ENCODE peak calls at places on chromosomes 11 and 22, in nine cellular contexts. E is astrocyte; O is mucosa of descending colon; M is fibroblast of mammary gland; I is epithelial cell of esophagus; F is coronary artery; Z is AG04450; Q is tibial nerve; X is CD8-positive, alpha-beta T cell. D is an unnamed sample.

GRCh38 chr22:41862160-41862529 is 29.2 kb downstream of the SREBF2 start:
- DNase-seq in E (peak), O (no peak), M (peak), I (no peak), F (no peak), Z (no peak), Q (no peak), X (peak), D (no peak)

GRCh38 chr22:43222281-43222680 is 35.3 kb upstream of the TTLL12 start:
- DNase-seq in E (no peak), O (no peak), M (no peak), I (no peak), F (no peak), Z (no peak), Q (no peak), X (no peak), D (no peak)

GRCh38 chr11:104856607-104857006 is 41.7 kb downstream of the CASP12 start:
- DNase-seq in E (no peak), O (no peak), M (no peak), I (no peak), F (no peak), Z (no peak), Q (no peak), X (no peak), D (no peak)

GRCh38 chr11:76419896-76420295 is 24.9 kb upstream of the EMSY start:
- DNase-seq in E (no peak), O (no peak), M (peak), I (peak), F (no peak), Z (no peak), Q (no peak), X (no peak), D (no peak)

GRCh38 chr22:36913431-36914382 is at the start of gene CSF2RB:
- DNase-seq in E (no peak), O (peak), M (no peak), I (no peak), F (no peak), Z (no peak), Q (no peak), X (peak), D (no peak)

GRCh38 chr11:1450958-1451710 is 35.4 kb downstream of the MOB2 start:
- DNase-seq in E (no peak), O (no peak), M (no peak), I (no peak), F (no peak), Z (no peak), Q (no peak), X (no peak), D (no peak)

GRCh38 chr11:1717745-1718144 is 20.8 kb downstream of the KRTAP5-6 start:
- DNase-seq in E (no peak), O (no peak), M (no peak), I (no peak), F (no peak), Z (no peak), Q (no peak), X (no peak), D (no peak)

GRCh38 chr11:44611687-44612437 is 46.4 kb downstream of the CD82 start:
- DNase-seq in E (no peak), O (peak), M (no peak), I (no peak), F (no peak), Z (no peak), Q (no peak), X (peak), D (no peak)

GRCh38 chr11:57643802-57644201 is 5.9 kb downstream of the YPEL4 start:
- DNase-seq in E (no peak), O (no peak), M (no peak), I (no peak), F (no peak), Z (no peak), Q (no peak), X (no peak), D (no peak)

GRCh38 chr22:34036936-34037335 is 116.7 kb upstream of the LARGE1 start:
- DNase-seq in E (no peak), O (no peak), M (no peak), I (no peak), F (no peak), Z (no peak), Q (no peak), X (no peak), D (no peak)

GRCh38 chr11:3073029-3073435 is 15.8 kb upstream of the CARS1 start:
- DNase-seq in E (peak), O (no peak), M (peak), I (no peak), F (no peak), Z (no peak), Q (no peak), X (no peak), D (no peak)

GRCh38 chr11:43954241-43954640 is 11.8 kb downstream of the C11orf96 start:
- DNase-seq in E (no peak), O (no peak), M (no peak), I (no peak), F (no peak), Z (no peak), Q (no peak), X (no peak), D (no peak)

GRCh38 chr22:41480397-41480735 is 11.4 kb downstream of the ACO2 start:
- DNase-seq in E (peak), O (no peak), M (peak), I (no peak), F (no peak), Z (peak), Q (no peak), X (no peak), D (no peak)

GRCh38 chr11:27363576-27364115 is 631 bp upstream of the CCDC34 start:
- DNase-seq in E (no peak), O (no peak), M (no peak), I (peak), F (no peak), Z (no peak), Q (no peak), X (no peak), D (no peak)

GRCh38 chr22:49004484-49005399 is 822.9 kb downstream of the BRD1 start:
- DNase-seq in E (no peak), O (no peak), M (no peak), I (no peak), F (peak), Z (no peak), Q (peak), X (peak), D (no peak)

GRCh38 chr11:69200331-69201047 is 44.8 kb downstream of the SMIM38 start:
- DNase-seq in E (no peak), O (no peak), M (no peak), I (no peak), F (no peak), Z (no peak), Q (no peak), X (no peak), D (no peak)

GRCh38 chr22:21641417-21641794 is 696 bp upstream of the SDF2L1 start:
- DNase-seq in E (no peak), O (peak), M (peak), I (peak), F (no peak), Z (no peak), Q (no peak), X (no peak), D (no peak)

GRCh38 chr11:9506489-9507343 is 45.9 kb downstream of the ZNF143 start:
- DNase-seq in E (peak), O (peak), M (peak), I (peak), F (no peak), Z (peak), Q (peak), X (peak), D (peak)

GRCh38 chr22:30569674-30570202 is 4.7 kb downstream of the GAL3ST1 start:
- DNase-seq in E (no peak), O (no peak), M (no peak), I (no peak), F (no peak), Z (no peak), Q (no peak), X (no peak), D (no peak)

GRCh38 chr11:11787305-11788066 is 54.3 kb upstream of the USP47 start:
- DNase-seq in E (peak), O (peak), M (peak), I (peak), F (no peak), Z (peak), Q (peak), X (peak), D (peak)

GRCh38 chr11:128830836-128831780 is 36.0 kb downstream of the KCNJ1 start:
- DNase-seq in E (peak), O (peak), M (peak), I (peak), F (peak), Z (peak), Q (peak), X (peak), D (peak)

GRCh38 chr11:81237139-81237538 is 1496.5 kb downstream of the FAM181B start:
- DNase-seq in E (peak), O (peak), M (peak), I (peak), F (no peak), Z (no peak), Q (no peak), X (no peak), D (no peak)

GRCh38 chr11:2808850-2809847 is 76.4 kb downstream of the CDKN1C start:
- DNase-seq in E (no peak), O (no peak), M (peak), I (no peak), F (peak), Z (no peak), Q (peak), X (no peak), D (no peak)

GRCh38 chr11:130180896-130181294 is 21.3 kb downstream of the ST14 start:
- DNase-seq in E (no peak), O (no peak), M (no peak), I (no peak), F (no peak), Z (no peak), Q (no peak), X (no peak), D (no peak)

GRCh38 chr11:86515297-86516094 is 140.8 kb downstream of the CCDC81 start:
- DNase-seq in E (peak), O (no peak), M (peak), I (peak), F (no peak), Z (peak), Q (no peak), X (no peak), D (no peak)

GRCh38 chr22:48740086-48740730 is 1087.5 kb downstream of the BRD1 start:
- DNase-seq in E (no peak), O (no peak), M (no peak), I (no peak), F (no peak), Z (no peak), Q (no peak), X (no peak), D (no peak)

GRCh38 chr11:29333993-29334780 is 682.6 kb downstream of the KCNA4 start:
- DNase-seq in E (peak), O (no peak), M (peak), I (peak), F (no peak), Z (peak), Q (no peak), X (no peak), D (no peak)

GRCh38 chr11:104164028-104164520 is at the start of gene PDGFD:
- DNase-seq in E (peak), O (peak), M (peak), I (peak), F (peak), Z (peak), Q (peak), X (peak), D (peak)

GRCh38 chr22:29147241-29147919 is 58.3 kb upstream of the EMID1 start:
- DNase-seq in E (no peak), O (no peak), M (no peak), I (no peak), F (peak), Z (no peak), Q (no peak), X (no peak), D (no peak)

GRCh38 chr22:29146771-29147170 is 58.9 kb upstream of the EMID1 start:
- DNase-seq in E (no peak), O (no peak), M (no peak), I (no peak), F (peak), Z (no peak), Q (no peak), X (no peak), D (no peak)

GRCh38 chr22:29145321-29146072 is 60.2 kb upstream of the EMID1 start:
- DNase-seq in E (no peak), O (no peak), M (no peak), I (no peak), F (peak), Z (no peak), Q (no peak), X (no peak), D (no peak)

GRCh38 chr22:29144786-29145160 is 60.9 kb upstream of the EMID1 start:
- DNase-seq in E (no peak), O (no peak), M (no peak), I (no peak), F (no peak), Z (no peak), Q (no peak), X (no peak), D (no peak)

DNA sequence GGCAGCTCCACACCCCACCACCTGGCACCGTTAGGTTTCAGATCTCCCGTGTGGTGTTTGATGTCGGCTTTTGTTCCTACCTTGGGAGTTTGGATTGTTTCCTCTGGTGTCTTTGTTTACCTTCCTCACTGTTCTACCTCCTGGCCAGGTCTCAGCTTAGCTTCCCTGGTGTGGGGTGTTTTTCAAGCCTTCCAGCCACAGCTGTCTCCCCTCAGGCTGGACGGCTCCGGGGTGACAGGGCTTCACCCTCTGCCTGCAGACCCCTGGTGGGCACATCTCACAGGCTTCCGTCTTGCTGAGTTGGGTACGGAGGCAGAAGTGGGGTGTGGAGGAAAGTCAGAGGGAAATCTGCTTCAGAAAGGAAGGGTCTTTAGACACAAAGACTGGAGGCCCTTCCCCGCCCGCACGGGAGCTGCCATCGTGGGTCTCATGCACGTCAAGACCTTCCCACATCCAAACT is 59.6 kb upstream of the EMID1 start:
- DNase-seq in E (no peak), O (no peak), M (no peak), I (no peak), F (peak), Z (no peak), Q (no peak), X (no peak), D (no peak)
- TF ChIP-seq CTCF in E (no peak), O (no peak), M (no peak), I (no peak), F (no peak), Z (no peak), Q (no peak), X (no peak), D (no peak)

DNA sequence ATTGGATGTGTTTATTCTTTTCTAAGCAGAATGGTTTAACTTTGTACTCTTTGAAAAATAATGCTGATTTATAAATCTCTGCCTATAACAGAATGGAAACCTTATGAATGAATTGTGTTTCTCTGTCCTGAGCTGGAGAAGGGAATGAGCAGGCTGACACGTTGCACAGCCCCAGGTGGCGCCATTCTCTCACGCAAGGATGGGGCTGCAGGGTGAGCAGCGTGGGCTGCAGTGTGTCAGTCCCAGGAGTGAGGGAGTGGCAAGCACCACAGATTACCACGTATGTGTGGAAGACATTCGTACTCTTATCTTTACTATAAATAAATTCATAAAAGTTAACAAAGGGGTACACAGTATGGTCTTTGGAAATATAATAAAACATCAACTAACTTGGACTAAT is 33.4 kb downstream of the FDX1 start:
- DNase-seq in E (peak), O (peak), M (peak), I (peak), F (no peak), Z (peak), Q (peak), X (no peak), D (peak)
- TF ChIP-seq CTCF in E (peak), O (peak), M (peak), I (peak), F (peak), Z (peak), Q (peak), X (no peak), D (no peak)

GRCh38 chr22:26718488-26718887 is 61.1 kb downstream of the MIAT start:
- DNase-seq in E (no peak), O (no peak), M (no peak), I (no peak), F (no peak), Z (no peak), Q (no peak), X (no peak), D (no peak)

GRCh38 chr22:26718905-26719304 is 61.5 kb downstream of the MIAT start:
- DNase-seq in E (peak), O (no peak), M (peak), I (peak), F (no peak), Z (peak), Q (no peak), X (no peak), D (no peak)

GRCh38 chr22:26725012-26725676 is 67.8 kb downstream of the MIAT start:
- DNase-seq in E (no peak), O (no peak), M (no peak), I (no peak), F (no peak), Z (no peak), Q (no peak), X (no peak), D (no peak)

GRCh38 chr22:26724414-26724813 is 67.0 kb downstream of the MIAT start:
- DNase-seq in E (no peak), O (no peak), M (no peak), I (no peak), F (no peak), Z (no peak), Q (no peak), X (no peak), D (no peak)

DNA sequence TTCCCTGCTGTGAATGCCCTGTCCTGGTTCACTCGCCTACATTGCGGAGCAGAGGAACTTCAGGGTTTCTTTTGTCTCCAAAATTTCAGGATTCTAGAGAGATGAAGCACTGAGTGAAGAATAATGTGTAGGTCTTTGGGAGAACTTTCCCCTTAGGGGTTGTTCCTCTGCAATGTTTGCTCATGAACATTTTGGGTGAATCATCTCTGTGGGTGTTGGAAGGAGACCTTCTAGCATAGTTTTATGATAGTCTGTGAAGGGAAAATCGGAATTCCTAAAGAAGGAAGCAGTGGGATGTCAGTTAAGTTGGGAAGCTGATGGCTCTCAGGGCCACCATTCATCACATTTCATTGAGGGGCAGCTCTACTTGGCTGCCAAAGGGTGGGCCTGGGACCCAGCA is 64.8 kb downstream of the MIAT start:
- DNase-seq in E (peak), O (no peak), M (peak), I (peak), F (no peak), Z (no peak), Q (no peak), X (no peak), D (no peak)
- TF ChIP-seq CTCF in E (no peak), O (no peak), M (no peak), I (no peak), F (no peak), Z (no peak), Q (no peak), X (no peak), D (no peak)

DNA sequence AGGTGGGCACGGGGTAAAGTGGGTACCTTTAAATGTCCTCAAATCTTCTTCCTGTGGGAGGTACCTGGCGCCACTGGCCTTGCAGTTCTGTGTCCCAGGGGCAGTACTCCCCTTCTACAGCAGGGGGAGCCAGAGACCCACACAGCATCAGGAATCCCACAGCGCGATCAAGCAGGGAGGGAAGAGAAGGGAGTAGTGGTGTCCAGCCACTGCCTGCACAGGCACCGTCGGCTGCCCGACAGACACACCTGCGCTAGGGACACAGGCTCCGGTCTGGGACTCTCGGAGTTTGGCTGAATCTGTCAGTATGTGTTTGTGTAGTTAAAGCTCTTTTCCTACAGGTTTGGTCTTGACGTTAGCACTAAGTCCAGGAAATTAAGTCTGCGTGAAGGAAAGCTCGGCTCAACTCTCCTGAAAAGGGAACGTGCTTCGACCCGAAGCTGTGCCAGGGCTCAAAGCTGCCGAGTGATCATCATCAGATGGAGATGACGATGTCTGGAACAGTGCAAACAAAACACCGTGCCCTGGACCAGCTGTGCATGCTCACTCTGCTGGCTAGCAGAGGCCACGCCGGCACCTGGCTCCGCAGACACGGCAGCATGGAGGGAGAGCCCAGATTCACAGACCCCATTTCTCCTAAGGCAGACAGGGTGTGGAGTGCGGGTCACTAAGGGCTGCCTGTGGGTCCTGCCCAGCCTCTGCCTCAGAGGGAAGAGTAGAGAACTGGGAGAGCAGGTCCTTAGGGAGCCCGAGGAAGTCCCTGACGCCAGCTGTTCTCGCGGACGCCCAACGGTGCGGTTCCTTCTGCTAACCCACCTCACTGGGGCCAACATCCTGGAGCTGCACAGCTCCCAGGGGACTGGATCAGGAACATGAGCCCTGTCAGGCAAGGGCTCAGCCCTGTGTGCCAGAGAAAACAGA is 56.0 kb upstream of the BID start:
- DNase-seq in E (peak), O (peak), M (peak), I (peak), F (peak), Z (peak), Q (peak), X (peak), D (peak)
- TF ChIP-seq CTCF in E (peak), O (peak), M (peak), I (peak), F (peak), Z (peak), Q (peak), X (peak), D (peak)

GRCh38 chr11:71425409-71425808 is 22.8 kb downstream of the DHCR7 start:
- DNase-seq in E (no peak), O (no peak), M (no peak), I (no peak), F (no peak), Z (no peak), Q (no peak), X (no peak), D (no peak)
- TF ChIP-seq CTCF in E (no peak), O (no peak), M (peak), I (no peak), F (no peak), Z (no peak), Q (no peak), X (no peak), D (no peak)

GRCh38 chr22:27692243-27692642 is 109.3 kb downstream of the MN1 start:
- DNase-seq in E (no peak), O (no peak), M (no peak), I (no peak), F (no peak), Z (no peak), Q (no peak), X (no peak), D (no peak)
- TF ChIP-seq CTCF in E (no peak), O (no peak), M (no peak), I (no peak), F (no peak), Z (no peak), Q (no peak), X (no peak), D (no peak)